ENCODE peak calls at places on chromosomes 1 and 21, in five cellular contexts. N, A, T, W and M are unnamed samples.

GRCh38 chr1:34994878-34995277 is 9.7 kb upstream of the TMEM35B start:
- DNase-seq in A (no peak), W (no peak), T (no peak), N (no peak), M (no peak)

GRCh38 chr1:196723325-196724185 is 51.1 kb upstream of the CFHR3 start:
- DNase-seq in A (peak), W (peak), T (no peak), N (peak), M (peak)

GRCh38 chr1:229183583-229183982 is 87.3 kb upstream of the RAB4A start:
- DNase-seq in T (no peak), A (no peak), W (no peak), N (no peak), M (no peak)

GRCh38 chr1:171257207-171258052 is 9.1 kb downstream of the FMO1 start:
- DNase-seq in N (peak), A (peak), T (no peak), W (no peak), M (no peak)

GRCh38 chr1:32199717-32200072 is 700 bp upstream of the CCDC28B start:
- DNase-seq in N (peak), T (no peak), W (no peak), A (no peak), M (no peak)

GRCh38 chr1:156677616-156678596 is 699 bp upstream of the NES start:
- DNase-seq in W (no peak), T (no peak), A (peak), N (peak), M (peak)

GRCh38 chr1:152141971-152142584 is 16.9 kb downstream of the RPTN start:
- DNase-seq in A (peak), T (no peak), W (no peak), N (peak), M (peak)

GRCh38 chr1:245222931-245223330 is 68.1 kb downstream of the KIF26B start:
- DNase-seq in T (no peak), W (no peak), A (no peak), N (no peak), M (no peak)

GRCh38 chr1:81174052-81174451 is 626.7 kb upstream of the ADGRL2 start:
- DNase-seq in N (no peak), A (no peak), W (no peak), T (no peak), M (no peak)

GRCh38 chr1:61699893-61700851 is 24.8 kb downstream of the TM2D1 start:
- DNase-seq in T (no peak), A (no peak), W (no peak), N (no peak), M (no peak)

GRCh38 chr1:84877592-84877991 is 15.4 kb downstream of the LPAR3 start:
- DNase-seq in W (no peak), N (peak), T (peak), A (peak), M (no peak)

GRCh38 chr1:58859769-58860455 is 76.1 kb upstream of the JUN start:
- DNase-seq in T (no peak), A (no peak), N (no peak), W (no peak), M (no peak)

GRCh38 chr1:60621524-60621923 is 460.8 kb upstream of the NFIA start:
- DNase-seq in T (no peak), W (no peak), A (peak), N (peak), M (no peak)

GRCh38 chr21:23853796-23854379 is 1753.4 kb downstream of the MRPL39 start:
- DNase-seq in T (peak), W (no peak), A (peak), N (peak), M (peak)

GRCh38 chr21:39373634-39374033 is 24.7 kb upstream of the HMGN1 start:
- DNase-seq in A (peak), W (no peak), N (peak), T (no peak), M (peak)

GRCh38 chr1:101162736-101163405 is 73.9 kb upstream of the S1PR1 start:
- DNase-seq in N (no peak), T (no peak), W (no peak), A (no peak), M (no peak)

GRCh38 chr21:40120944-40121575 is 253.8 kb downstream of the PCP4 start:
- DNase-seq in N (no peak), T (no peak), A (peak), W (no peak), M (peak)

GRCh38 chr1:66517959-66518358 is 16.0 kb upstream of the SGIP1 start:
- DNase-seq in A (no peak), T (no peak), W (no peak), N (no peak), M (no peak)

GRCh38 chr1:229192031-229192430 is 78.9 kb upstream of the RAB4A start:
- DNase-seq in T (no peak), N (peak), W (no peak), A (peak), M (no peak)

GRCh38 chr1:1200876-1201810 is 5.2 kb downstream of the TNFRSF18 start:
- DNase-seq in W (peak), N (peak), A (peak), T (peak), M (no peak)

GRCh38 chr21:45299026-45299863 is 11.6 kb upstream of the POFUT2 start:
- DNase-seq in T (no peak), W (no peak), N (no peak), A (no peak), M (no peak)

GRCh38 chr1:39859859-39860812 is 23.2 kb downstream of the TRIT1 start:
- DNase-seq in N (no peak), T (no peak), A (no peak), W (no peak), M (no peak)

GRCh38 chr1:161073474-161074121 is 3.9 kb upstream of the ARHGAP30 start:
- DNase-seq in W (no peak), N (no peak), T (no peak), A (no peak), M (peak)

GRCh38 chr1:55278378-55278777 is 63.2 kb upstream of the USP24 start:
- DNase-seq in T (no peak), N (no peak), A (no peak), W (no peak), M (no peak)

GRCh38 chr1:180793451-180793850 is 119.2 kb upstream of the KIAA1614 start:
- DNase-seq in N (no peak), W (no peak), T (no peak), A (no peak), M (peak)

GRCh38 chr1:101356013-101356412 is 119.2 kb downstream of the S1PR1 start:
- DNase-seq in T (no peak), A (no peak), N (no peak), W (no peak), M (no peak)

GRCh38 chr1:177053648-177054047 is 110.9 kb downstream of the ASTN1 start:
- DNase-seq in N (no peak), W (no peak), T (no peak), A (no peak), M (no peak)

GRCh38 chr1:87292684-87293493 is 35.8 kb upstream of the LMO4 start:
- DNase-seq in N (peak), A (peak), T (peak), W (peak), M (peak)

GRCh38 chr1:97849350-97850339 is 71.2 kb downstream of the DPYD start:
- DNase-seq in A (peak), W (no peak), N (peak), T (peak), M (peak)

GRCh38 chr1:169368406-169368769 is 393 bp downstream of the BLZF1 start:
- DNase-seq in T (no peak), N (no peak), A (peak), W (no peak), M (peak)

GRCh38 chr1:37850352-37850955 is 8.9 kb downstream of the MTF1 start:
- DNase-seq in A (peak), W (no peak), N (no peak), T (no peak), M (no peak)

GRCh38 chr1:192436441-192437078 is 119.8 kb downstream of the RGS21 start:
- DNase-seq in A (no peak), T (no peak), W (no peak), N (no peak), M (no peak)

GRCh38 chr1:56576880-56577858 is 2.2 kb downstream of the PLPP3 start:
- DNase-seq in T (no peak), A (peak), N (peak), W (no peak), M (peak)